ENCODE peak calls at places on chromosomes 16 and 17, in five cellular contexts. One of them, this sample, is unnamed.
A peak's percentile ranks its signal among the peaks of the same experiment; 100 is the strongest.

GRCh38 chr17:3683054-3683511 is 12.9 kb downstream of the P2RX5 start:
- DNase-seq in GM20000: peak; percentile 88
- DNase-seq in activated T-helper 9 cell treated with anti-CD3 and anti-CD28 coated beads, Interleukin-2, amount 50 U/mL, for 16 hours: peak; percentile 41
- DNase-seq in NCI-H1092 treated with DMSO at 0.1 percent for 48 hours: no peak
- DNase-seq in activated T-helper 1 cell treated with Interleukin-2 at 50 U/mL for 16 hours: peak; percentile 33
- DNase-seq in this sample: peak; percentile 52

GRCh38 chr17:81434079-81434478 is 38.8 kb downstream of the BAHCC1 start:
- DNase-seq in activated T-helper 1 cell treated with Interleukin-2 at 50 U/mL for 16 hours: no peak
- DNase-seq in GM20000: no peak
- DNase-seq in NCI-H1092 treated with DMSO at 0.1 percent for 48 hours: no peak
- DNase-seq in activated T-helper 9 cell treated with anti-CD3 and anti-CD28 coated beads, Interleukin-2, amount 50 U/mL, for 16 hours: no peak
- DNase-seq in this sample: no peak

GRCh38 chr16:51636913-51637743 is 486.1 kb upstream of the SALL1 start:
- DNase-seq in GM20000: no peak
- DNase-seq in activated T-helper 1 cell treated with Interleukin-2 at 50 U/mL for 16 hours: no peak
- DNase-seq in NCI-H1092 treated with DMSO at 0.1 percent for 48 hours: no peak
- DNase-seq in activated T-helper 9 cell treated with anti-CD3 and anti-CD28 coated beads, Interleukin-2, amount 50 U/mL, for 16 hours: no peak
- DNase-seq in this sample: no peak

GRCh38 chr17:30393491-30393890 is 14.8 kb downstream of the CPD start:
- DNase-seq in GM20000: no peak
- DNase-seq in activated T-helper 1 cell treated with Interleukin-2 at 50 U/mL for 16 hours: no peak
- DNase-seq in activated T-helper 9 cell treated with anti-CD3 and anti-CD28 coated beads, Interleukin-2, amount 50 U/mL, for 16 hours: no peak
- DNase-seq in NCI-H1092 treated with DMSO at 0.1 percent for 48 hours: no peak
- DNase-seq in this sample: no peak

GRCh38 chr17:59858167-59858790 is 34.5 kb downstream of the TUBD1 start:
- DNase-seq in activated T-helper 1 cell treated with Interleukin-2 at 50 U/mL for 16 hours: no peak
- DNase-seq in activated T-helper 9 cell treated with anti-CD3 and anti-CD28 coated beads, Interleukin-2, amount 50 U/mL, for 16 hours: no peak
- DNase-seq in NCI-H1092 treated with DMSO at 0.1 percent for 48 hours: no peak
- DNase-seq in GM20000: no peak
- DNase-seq in this sample: no peak

GRCh38 chr16:8330761-8331160 is 259.6 kb downstream of the TMEM114 start:
- DNase-seq in NCI-H1092 treated with DMSO at 0.1 percent for 48 hours: no peak
- DNase-seq in activated T-helper 1 cell treated with Interleukin-2 at 50 U/mL for 16 hours: no peak
- DNase-seq in activated T-helper 9 cell treated with anti-CD3 and anti-CD28 coated beads, Interleukin-2, amount 50 U/mL, for 16 hours: no peak
- DNase-seq in GM20000: no peak
- DNase-seq in this sample: no peak

GRCh38 chr17:49595980-49596379 is 20.3 kb downstream of the NXPH3 start:
- DNase-seq in activated T-helper 1 cell treated with Interleukin-2 at 50 U/mL for 16 hours: no peak
- DNase-seq in GM20000: no peak
- DNase-seq in NCI-H1092 treated with DMSO at 0.1 percent for 48 hours: no peak
- DNase-seq in activated T-helper 9 cell treated with anti-CD3 and anti-CD28 coated beads, Interleukin-2, amount 50 U/mL, for 16 hours: no peak
- DNase-seq in this sample: no peak

GRCh38 chr17:57387575-57387974 is 131.3 kb downstream of the MSI2 start:
- DNase-seq in NCI-H1092 treated with DMSO at 0.1 percent for 48 hours: no peak
- DNase-seq in activated T-helper 1 cell treated with Interleukin-2 at 50 U/mL for 16 hours: no peak
- DNase-seq in activated T-helper 9 cell treated with anti-CD3 and anti-CD28 coated beads, Interleukin-2, amount 50 U/mL, for 16 hours: no peak
- DNase-seq in GM20000: no peak
- DNase-seq in this sample: no peak

GRCh38 chr16:58462997-58463891 is 36.7 kb upstream of the NDRG4 start:
- DNase-seq in GM20000: peak; percentile 65
- DNase-seq in activated T-helper 1 cell treated with Interleukin-2 at 50 U/mL for 16 hours: no peak
- DNase-seq in activated T-helper 9 cell treated with anti-CD3 and anti-CD28 coated beads, Interleukin-2, amount 50 U/mL, for 16 hours: no peak
- DNase-seq in NCI-H1092 treated with DMSO at 0.1 percent for 48 hours: no peak
- DNase-seq in this sample: peak; percentile 32

GRCh38 chr17:21816592-21817567 is 124.6 kb downstream of the KCNJ18 start:
- DNase-seq in activated T-helper 1 cell treated with Interleukin-2 at 50 U/mL for 16 hours: no peak
- DNase-seq in activated T-helper 9 cell treated with anti-CD3 and anti-CD28 coated beads, Interleukin-2, amount 50 U/mL, for 16 hours: no peak
- DNase-seq in NCI-H1092 treated with DMSO at 0.1 percent for 48 hours: no peak
- DNase-seq in GM20000: no peak
- DNase-seq in this sample: no peak

GRCh38 chr16:17321824-17322223 is 148.9 kb downstream of the XYLT1 start:
- DNase-seq in NCI-H1092 treated with DMSO at 0.1 percent for 48 hours: no peak
- DNase-seq in activated T-helper 1 cell treated with Interleukin-2 at 50 U/mL for 16 hours: no peak
- DNase-seq in GM20000: no peak
- DNase-seq in activated T-helper 9 cell treated with anti-CD3 and anti-CD28 coated beads, Interleukin-2, amount 50 U/mL, for 16 hours: no peak
- DNase-seq in this sample: no peak

GRCh38 chr17:74485841-74486240 is 19.4 kb downstream of the CD300A start:
- DNase-seq in GM20000: no peak
- DNase-seq in activated T-helper 9 cell treated with anti-CD3 and anti-CD28 coated beads, Interleukin-2, amount 50 U/mL, for 16 hours: no peak
- DNase-seq in NCI-H1092 treated with DMSO at 0.1 percent for 48 hours: no peak
- DNase-seq in activated T-helper 1 cell treated with Interleukin-2 at 50 U/mL for 16 hours: no peak
- DNase-seq in this sample: no peak

GRCh38 chr16:84052071-84052622 is 9.6 kb upstream of the SLC38A8 start:
- DNase-seq in activated T-helper 9 cell treated with anti-CD3 and anti-CD28 coated beads, Interleukin-2, amount 50 U/mL, for 16 hours: no peak
- DNase-seq in NCI-H1092 treated with DMSO at 0.1 percent for 48 hours: no peak
- DNase-seq in GM20000: no peak
- DNase-seq in activated T-helper 1 cell treated with Interleukin-2 at 50 U/mL for 16 hours: no peak
- DNase-seq in this sample: no peak

GRCh38 chr16:83533193-83533592 is 274.6 kb upstream of the HSBP1 start:
- DNase-seq in activated T-helper 1 cell treated with Interleukin-2 at 50 U/mL for 16 hours: no peak
- DNase-seq in activated T-helper 9 cell treated with anti-CD3 and anti-CD28 coated beads, Interleukin-2, amount 50 U/mL, for 16 hours: no peak
- DNase-seq in NCI-H1092 treated with DMSO at 0.1 percent for 48 hours: no peak
- DNase-seq in GM20000: no peak
- DNase-seq in this sample: no peak

GRCh38 chr16:89897204-89897603 is 21.5 kb upstream of the MC1R start:
- DNase-seq in activated T-helper 9 cell treated with anti-CD3 and anti-CD28 coated beads, Interleukin-2, amount 50 U/mL, for 16 hours: no peak
- DNase-seq in activated T-helper 1 cell treated with Interleukin-2 at 50 U/mL for 16 hours: no peak
- DNase-seq in NCI-H1092 treated with DMSO at 0.1 percent for 48 hours: no peak
- DNase-seq in GM20000: no peak
- DNase-seq in this sample: no peak

GRCh38 chr17:40497704-40498103 is 3.7 kb downstream of the TNS4 start:
- DNase-seq in GM20000: no peak
- DNase-seq in activated T-helper 9 cell treated with anti-CD3 and anti-CD28 coated beads, Interleukin-2, amount 50 U/mL, for 16 hours: no peak
- DNase-seq in activated T-helper 1 cell treated with Interleukin-2 at 50 U/mL for 16 hours: no peak
- DNase-seq in NCI-H1092 treated with DMSO at 0.1 percent for 48 hours: no peak
- DNase-seq in this sample: no peak

This sample was measured in endothelial cell.